ENCODE peak calls at places on chromosomes 13 and 19, in eight cellular contexts. One of them, this sample, is unnamed.

GRCh38 chr13:68923995-68924394 is 1183.6 kb upstream of the ATXN8OS start:
- DNase-seq in neural progenitor cell: no peak
- DNase-seq in HCT116: no peak
- DNase-seq in GM23248: no peak
- DNase-seq in OCI-LY7: no peak
- DNase-seq in MM.1S: no peak
- DNase-seq in GM23338: no peak
- DNase-seq in PC-3: no peak
- DNase-seq in this sample: no peak

GRCh38 chr19:6250024-6250605 is 29.7 kb downstream of the MLLT1 start:
- DNase-seq in GM23338: no peak
- DNase-seq in GM23248: peak
- DNase-seq in PC-3: no peak
- DNase-seq in MM.1S: no peak
- DNase-seq in OCI-LY7: no peak
- DNase-seq in HCT116: no peak
- DNase-seq in neural progenitor cell: no peak
- DNase-seq in this sample: no peak

GRCh38 chr13:40666905-40667621 is 622 bp upstream of the FOXO1 start:
- DNase-seq in OCI-LY7: peak
- DNase-seq in MM.1S: peak
- DNase-seq in GM23248: peak
- DNase-seq in PC-3: peak
- DNase-seq in HCT116: no peak
- DNase-seq in neural progenitor cell: peak
- DNase-seq in GM23338: peak
- DNase-seq in this sample: peak

GRCh38 chr19:1967087-1967608 is 26.2 kb downstream of the CSNK1G2 start:
- DNase-seq in PC-3: no peak
- DNase-seq in neural progenitor cell: no peak
- DNase-seq in OCI-LY7: no peak
- DNase-seq in HCT116: no peak
- DNase-seq in GM23338: no peak
- DNase-seq in GM23248: no peak
- DNase-seq in MM.1S: no peak
- DNase-seq in this sample: no peak

GRCh38 chr19:54448037-54448773 is 794 bp upstream of the LENG8 start:
- DNase-seq in HCT116: no peak
- DNase-seq in MM.1S: peak
- DNase-seq in neural progenitor cell: peak
- DNase-seq in OCI-LY7: peak
- DNase-seq in GM23248: peak
- DNase-seq in PC-3: peak
- DNase-seq in GM23338: peak
- DNase-seq in this sample: peak

GRCh38 chr13:34174671-34175145 is 356.8 kb downstream of the RFC3 start:
- DNase-seq in OCI-LY7: no peak
- DNase-seq in MM.1S: no peak
- DNase-seq in HCT116: no peak
- DNase-seq in GM23338: no peak
- DNase-seq in GM23248: peak
- DNase-seq in neural progenitor cell: no peak
- DNase-seq in PC-3: peak
- DNase-seq in this sample: no peak

GRCh38 chr19:6740589-6741348 is 1.3 kb downstream of the TRIP10 start:
- DNase-seq in GM23338: peak
- DNase-seq in OCI-LY7: peak
- DNase-seq in neural progenitor cell: peak
- DNase-seq in HCT116: no peak
- DNase-seq in PC-3: peak
- DNase-seq in MM.1S: no peak
- DNase-seq in GM23248: peak
- DNase-seq in this sample: peak

GRCh38 chr19:29841209-29841558 is 29.4 kb downstream of the CCNE1 start:
- DNase-seq in GM23338: no peak
- DNase-seq in HCT116: no peak
- DNase-seq in MM.1S: no peak
- DNase-seq in PC-3: peak
- DNase-seq in GM23248: peak
- DNase-seq in neural progenitor cell: no peak
- DNase-seq in OCI-LY7: no peak
- DNase-seq in this sample: no peak

GRCh38 chr13:59358014-59358413 is 805.7 kb downstream of the DIAPH3 start:
- DNase-seq in HCT116: no peak
- DNase-seq in MM.1S: no peak
- DNase-seq in GM23338: no peak
- DNase-seq in GM23248: no peak
- DNase-seq in OCI-LY7: no peak
- DNase-seq in neural progenitor cell: no peak
- DNase-seq in PC-3: no peak
- DNase-seq in this sample: no peak

GRCh38 chr13:86569974-86570373 is 770.8 kb upstream of the SLITRK6 start:
- DNase-seq in GM23338: no peak
- DNase-seq in OCI-LY7: no peak
- DNase-seq in neural progenitor cell: no peak
- DNase-seq in HCT116: no peak
- DNase-seq in MM.1S: no peak
- DNase-seq in PC-3: peak
- DNase-seq in GM23248: peak
- DNase-seq in this sample: no peak

GRCh38 chr13:38590796-38591507 is 95.9 kb upstream of the FREM2 start:
- DNase-seq in GM23338: no peak
- DNase-seq in HCT116: no peak
- DNase-seq in MM.1S: no peak
- DNase-seq in OCI-LY7: no peak
- DNase-seq in neural progenitor cell: no peak
- DNase-seq in GM23248: no peak
- DNase-seq in PC-3: no peak
- DNase-seq in this sample: no peak

GRCh38 chr19:543912-544608 is at the start of gene GZMM:
- DNase-seq in GM23248: no peak
- DNase-seq in GM23338: no peak
- DNase-seq in OCI-LY7: no peak
- DNase-seq in neural progenitor cell: no peak
- DNase-seq in PC-3: no peak
- DNase-seq in MM.1S: no peak
- DNase-seq in HCT116: no peak
- DNase-seq in this sample: no peak

GRCh38 chr13:24745861-24746617 is 17.9 kb upstream of the RNF17 start:
- DNase-seq in HCT116: no peak
- DNase-seq in MM.1S: no peak
- DNase-seq in OCI-LY7: no peak
- DNase-seq in GM23338: peak
- DNase-seq in GM23248: peak
- DNase-seq in neural progenitor cell: peak
- DNase-seq in PC-3: no peak
- DNase-seq in this sample: no peak

GRCh38 chr19:49845433-49845832 is 5.5 kb upstream of the PTOV1 start:
- DNase-seq in neural progenitor cell: no peak
- DNase-seq in OCI-LY7: no peak
- DNase-seq in PC-3: no peak
- DNase-seq in MM.1S: no peak
- DNase-seq in GM23338: no peak
- DNase-seq in GM23248: no peak
- DNase-seq in HCT116: no peak
- DNase-seq in this sample: no peak

GRCh38 chr19:41456342-41456918 is 13.5 kb downstream of the ERICH4 start:
- DNase-seq in OCI-LY7: no peak
- DNase-seq in HCT116: no peak
- DNase-seq in GM23248: peak
- DNase-seq in GM23338: no peak
- DNase-seq in MM.1S: no peak
- DNase-seq in neural progenitor cell: no peak
- DNase-seq in PC-3: no peak
- DNase-seq in this sample: no peak

GRCh38 chr19:16714702-16715294 is 4.8 kb upstream of the NWD1 start:
- DNase-seq in HCT116: peak
- DNase-seq in PC-3: peak
- DNase-seq in GM23248: peak
- DNase-seq in neural progenitor cell: peak
- DNase-seq in OCI-LY7: peak
- DNase-seq in MM.1S: no peak
- DNase-seq in GM23338: peak
- DNase-seq in this sample: peak

GRCh38 chr13:66915596-66916185 is 314.4 kb downstream of the PCDH9 start:
- DNase-seq in MM.1S: no peak
- DNase-seq in HCT116: no peak
- DNase-seq in GM23248: no peak
- DNase-seq in PC-3: peak
- DNase-seq in GM23338: no peak
- DNase-seq in neural progenitor cell: no peak
- DNase-seq in OCI-LY7: peak
- DNase-seq in this sample: no peak

GRCh38 chr19:19697589-19697988 is 28.9 kb downstream of the ZNF101 start:
- DNase-seq in PC-3: no peak
- DNase-seq in neural progenitor cell: no peak
- DNase-seq in MM.1S: no peak
- DNase-seq in GM23248: no peak
- DNase-seq in HCT116: no peak
- DNase-seq in OCI-LY7: no peak
- DNase-seq in GM23338: peak
- DNase-seq in this sample: no peak

GRCh38 chr19:991174-991931 is 7.2 kb downstream of the WDR18 start:
- DNase-seq in PC-3: peak
- DNase-seq in GM23338: peak
- DNase-seq in GM23248: peak
- DNase-seq in HCT116: peak
- DNase-seq in MM.1S: no peak
- DNase-seq in neural progenitor cell: peak
- DNase-seq in OCI-LY7: peak
- DNase-seq in this sample: no peak

GRCh38 chr19:19551862-19552192 is 13.8 kb downstream of the CILP2 start:
- DNase-seq in neural progenitor cell: no peak
- DNase-seq in GM23248: no peak
- DNase-seq in PC-3: no peak
- DNase-seq in HCT116: no peak
- DNase-seq in GM23338: no peak
- DNase-seq in MM.1S: no peak
- DNase-seq in OCI-LY7: no peak
- DNase-seq in this sample: no peak

GRCh38 chr13:40494513-40494912 is 171.9 kb downstream of the FOXO1 start:
- DNase-seq in PC-3: no peak
- DNase-seq in GM23248: no peak
- DNase-seq in MM.1S: no peak
- DNase-seq in neural progenitor cell: no peak
- DNase-seq in GM23338: no peak
- DNase-seq in OCI-LY7: peak
- DNase-seq in HCT116: no peak
- DNase-seq in this sample: no peak

GRCh38 chr13:38897521-38897920 is 93.1 kb downstream of the STOML3 start:
- DNase-seq in OCI-LY7: no peak
- DNase-seq in neural progenitor cell: no peak
- DNase-seq in GM23338: no peak
- DNase-seq in PC-3: no peak
- DNase-seq in MM.1S: no peak
- DNase-seq in GM23248: no peak
- DNase-seq in HCT116: no peak
- DNase-seq in this sample: no peak

GRCh38 chr19:5914946-5915781 is 1.1 kb downstream of the CAPS start:
- DNase-seq in PC-3: peak
- DNase-seq in MM.1S: no peak
- DNase-seq in neural progenitor cell: no peak
- DNase-seq in GM23338: no peak
- DNase-seq in GM23248: no peak
- DNase-seq in HCT116: no peak
- DNase-seq in OCI-LY7: no peak
- DNase-seq in this sample: peak

DNA sequence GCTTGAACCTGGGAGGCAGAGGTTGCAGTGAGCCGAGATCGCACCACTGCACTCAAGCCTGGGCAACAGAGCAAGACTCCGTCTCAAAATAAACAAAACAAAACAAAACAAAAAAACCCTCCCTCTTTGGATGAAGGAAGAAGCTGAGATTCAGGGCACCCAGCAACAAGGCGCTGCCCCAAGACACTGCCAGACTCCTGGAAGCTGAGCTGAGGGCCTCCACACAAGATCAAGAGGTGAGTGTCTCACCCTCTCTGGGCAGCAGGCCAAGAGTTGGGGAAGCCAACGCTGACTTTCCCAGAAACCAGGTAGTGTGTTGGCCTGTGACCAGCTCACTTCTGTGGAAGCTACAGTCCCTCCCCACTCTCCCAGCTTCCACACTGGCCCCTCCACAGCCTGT is 3.7 kb upstream of the TYROBP start:
- DNase-seq in OCI-LY7: no peak
- DNase-seq in HCT116: peak
- DNase-seq in GM23248: peak
- DNase-seq in GM23338: no peak
- DNase-seq in PC-3: peak
- DNase-seq in MM.1S: no peak
- DNase-seq in neural progenitor cell: no peak
- DNase-seq in this sample: no peak
- TF ChIP-seq EZH2phosphoT487 in OCI-LY7: no peak
- TF ChIP-seq EZH2phosphoT487 in HCT116: no peak
- TF ChIP-seq EZH2phosphoT487 in GM23248: no peak
- TF ChIP-seq EZH2phosphoT487 in GM23338: no peak
- TF ChIP-seq EZH2phosphoT487 in PC-3: no peak
- TF ChIP-seq EZH2phosphoT487 in MM.1S: no peak
- TF ChIP-seq EZH2phosphoT487 in neural progenitor cell: no peak
- TF ChIP-seq EZH2phosphoT487 in this sample: no peak

GRCh38 chr19:44777715-44778347 is at the start of gene CBLC:
- DNase-seq in HCT116: peak
- DNase-seq in MM.1S: no peak
- DNase-seq in GM23248: peak
- DNase-seq in neural progenitor cell: peak
- DNase-seq in OCI-LY7: no peak
- DNase-seq in PC-3: peak
- DNase-seq in GM23338: peak
- DNase-seq in this sample: peak
- H3K4me2 ChIP-seq in HCT116: peak
- H3K4me2 ChIP-seq in MM.1S: peak
- H3K4me2 ChIP-seq in GM23248: no peak
- H3K4me2 ChIP-seq in neural progenitor cell: peak
- H3K4me2 ChIP-seq in OCI-LY7: no peak
- H3K4me2 ChIP-seq in PC-3: peak
- H3K4me2 ChIP-seq in GM23338: peak
- H3K4me2 ChIP-seq in this sample: peak

GRCh38 chr19:52522555-52522954 is 4.9 kb upstream of the ZNF808 start:
- DNase-seq in neural progenitor cell: peak
- DNase-seq in GM23338: peak
- DNase-seq in HCT116: no peak
- DNase-seq in MM.1S: no peak
- DNase-seq in GM23248: no peak
- DNase-seq in OCI-LY7: no peak
- DNase-seq in PC-3: no peak
- DNase-seq in this sample: peak
- TF ChIP-seq EZH2phosphoT487 in neural progenitor cell: no peak
- TF ChIP-seq EZH2phosphoT487 in GM23338: no peak
- TF ChIP-seq EZH2phosphoT487 in HCT116: no peak
- TF ChIP-seq EZH2phosphoT487 in MM.1S: no peak
- TF ChIP-seq EZH2phosphoT487 in GM23248: no peak
- TF ChIP-seq EZH2phosphoT487 in OCI-LY7: no peak
- TF ChIP-seq EZH2phosphoT487 in PC-3: no peak
- TF ChIP-seq EZH2phosphoT487 in this sample: no peak

DNA sequence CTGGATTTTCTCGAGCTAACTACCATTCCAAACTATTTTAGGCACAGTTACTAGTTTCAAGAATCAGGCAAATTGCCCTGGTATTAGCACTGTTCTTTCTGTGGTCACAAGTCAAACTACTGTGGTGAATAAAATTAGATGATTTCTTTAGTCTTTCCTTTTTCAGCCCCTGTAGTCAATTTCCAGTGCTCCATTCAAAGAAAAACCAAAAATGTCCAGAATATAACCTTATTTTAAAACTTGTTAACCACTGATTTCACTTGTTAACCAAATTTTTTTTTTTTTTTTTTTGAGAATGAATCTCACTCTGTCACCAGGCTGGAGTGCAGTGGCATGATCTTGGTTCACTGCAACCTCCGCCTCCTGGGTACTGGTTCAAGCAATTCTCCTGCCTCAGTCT is 50.6 kb upstream of the USPL1 start:
- DNase-seq in GM23338: no peak
- DNase-seq in PC-3: no peak
- DNase-seq in MM.1S: peak
- DNase-seq in HCT116: no peak
- DNase-seq in neural progenitor cell: no peak
- DNase-seq in OCI-LY7: no peak
- DNase-seq in GM23248: no peak
- DNase-seq in this sample: no peak
- H3K4me2 ChIP-seq in GM23338: no peak
- H3K4me2 ChIP-seq in PC-3: no peak
- H3K4me2 ChIP-seq in MM.1S: peak
- H3K4me2 ChIP-seq in HCT116: no peak
- H3K4me2 ChIP-seq in neural progenitor cell: no peak
- H3K4me2 ChIP-seq in OCI-LY7: peak
- H3K4me2 ChIP-seq in GM23248: no peak
- H3K4me2 ChIP-seq in this sample: no peak